ENCODE peak calls at places on chromosomes 7 and 10, in six cellular contexts. X is H7; Z is transverse colon; U is iris pigment epithelial cell; K is activated T-cell treated with anti-CD3 and anti-CD28 coated beads, Interleukin-2, amount 50 U/mL, for 1 hour; M is neural progenitor cell. C is an unnamed sample.

GRCh38 chr7:15602236-15602635 is 40.4 kb upstream of the AGMO start:
- DNase-seq in U (peak; percentile 14), X (no peak), M (no peak), Z (no peak), K (no peak), C (no peak)

GRCh38 chr7:138745189-138745588 is 44.0 kb upstream of the SVOPL start:
- DNase-seq in X (no peak), M (no peak), Z (no peak), K (no peak), U (no peak), C (no peak)

GRCh38 chr7:137985253-137985896 is 16.5 kb downstream of the CREB3L2 start:
- DNase-seq in M (no peak), U (peak; percentile 72), Z (peak; percentile 48), K (no peak), X (no peak), C (no peak)

GRCh38 chr10:30744124-30744523 is 114.6 kb upstream of the LYZL2 start:
- DNase-seq in X (no peak), Z (no peak), K (no peak), M (no peak), U (no peak), C (no peak)

GRCh38 chr10:131207176-131207575 is 104.3 kb downstream of the TCERG1L start:
- DNase-seq in Z (no peak), K (no peak), U (no peak), M (no peak), X (no peak), C (no peak)

GRCh38 chr10:71351628-71352319 is 32.7 kb downstream of the SLC29A3 start:
- DNase-seq in K (no peak), M (no peak), X (no peak), Z (peak; percentile 66), U (no peak), C (peak; percentile 37)

GRCh38 chr7:81075150-81075549 is 156.3 kb upstream of the SEMA3C start:
- DNase-seq in M (no peak), K (no peak), Z (no peak), U (peak; percentile 11), X (no peak), C (no peak)

GRCh38 chr10:130512936-130513335 is 376.7 kb downstream of the GLRX3 start:
- DNase-seq in Z (no peak), M (no peak), K (no peak), U (no peak), X (no peak), C (no peak)

GRCh38 chr7:78435355-78435754 is 636.8 kb downstream of the PHTF2 start:
- DNase-seq in K (no peak), U (peak; percentile 3), M (no peak), X (no peak), Z (no peak), C (no peak)

GRCh38 chr10:124539935-124540641 is 78.5 kb downstream of the LHPP start:
- DNase-seq in M (peak; percentile 85), U (peak; percentile 30), X (peak; percentile 96), Z (peak; percentile 67), K (peak; percentile 79), C (peak; percentile 91)

GRCh38 chr7:46229409-46229808 is 308.3 kb upstream of the IGFBP3 start:
- DNase-seq in M (no peak), U (peak; percentile 98), X (no peak), Z (no peak), K (no peak), C (no peak)

GRCh38 chr7:68148440-68148839 is 1151.8 kb downstream of the TYW1 start:
- DNase-seq in M (no peak), U (no peak), Z (no peak), X (no peak), K (no peak), C (no peak)

C was measured in iPS-NIHi11.